ENCODE peak calls at places on chromosomes 4 and X, in six cellular contexts. Y is retina, B is NCI-H1417, G is Right ventricle myocardium superior, A is smooth muscle cell of the brain vasculature, X is aorta. S is an unnamed sample.

GRCh38 chr4:69196209-69196965 is 18.2 kb downstream of the UGT2B11 start:
- DNase-seq in X (no peak), B (no peak), Y (no peak), G (no peak), A (no peak), S (no peak)

GRCh38 chr4:147678121-147678520 is 5.8 kb downstream of the PRMT9 start:
- DNase-seq in G (no peak), Y (no peak), B (no peak), X (no peak), A (no peak), S (no peak)

GRCh38 chr4:1116837-1117236 is 3.5 kb upstream of the RNF212 start:
- DNase-seq in Y (no peak), A (no peak), X (no peak), B (no peak), G (no peak), S (no peak)

GRCh38 chrX:47645530-47645929 is 4.8 kb downstream of the ELK1 start:
- DNase-seq in Y (no peak), X (no peak), G (no peak), A (no peak), B (no peak), S (no peak)

GRCh38 chr4:96983830-96984229 is 1143.9 kb downstream of the PDHA2 start:
- DNase-seq in X (no peak), B (no peak), Y (no peak), G (no peak), A (no peak), S (no peak)

GRCh38 chr4:148173397-148174017 is 268.7 kb downstream of the NR3C2 start:
- DNase-seq in Y (no peak), A (no peak), G (no peak), X (no peak), B (no peak), S (no peak)

GRCh38 chr4:139875456-139875855 is 209.8 kb downstream of the MGST2 start:
- DNase-seq in A (no peak), G (no peak), X (no peak), Y (peak; percentile 61), B (peak; percentile 68), S (peak; percentile 83)

GRCh38 chrX:115367956-115368355 is 78.4 kb downstream of the LUZP4 start:
- DNase-seq in X (no peak), Y (no peak), G (no peak), A (no peak), B (no peak), S (no peak)

GRCh38 chrX:44010626-44011025 is 37.4 kb upstream of the NDP start:
- DNase-seq in G (no peak), X (no peak), Y (no peak), A (no peak), B (no peak), S (no peak)

GRCh38 chrX:105307762-105308161 is 87.3 kb upstream of the TEX13A start:
- DNase-seq in A (no peak), G (no peak), Y (no peak), B (no peak), X (no peak), S (no peak)

GRCh38 chr4:146183209-146183608 is 7.7 kb downstream of the LSM6 start:
- DNase-seq in A (no peak), B (no peak), X (no peak), G (no peak), Y (no peak), S (no peak)

GRCh38 chr4:189858445-189858844 is 82.2 kb upstream of the FRG1 start:
- DNase-seq in Y (no peak), X (no peak), A (no peak), G (no peak), B (peak; percentile 2), S (no peak)

GRCh38 chrX:134186362-134187121 is 50.4 kb upstream of the CCDC160 start:
- DNase-seq in B (no peak), A (no peak), X (no peak), Y (no peak), G (no peak), S (no peak)

GRCh38 chrX:51737062-51737461 is 6.2 kb upstream of the GSPT2 start:
- DNase-seq in X (no peak), G (no peak), A (no peak), Y (no peak), B (no peak), S (no peak)

GRCh38 chrX:2576793-2577192 is 76.0 kb upstream of the DHRSX start:
- DNase-seq in X (no peak), B (no peak), G (no peak), A (no peak), Y (no peak), S (no peak)

GRCh38 chr4:36779601-36780000 is 464.9 kb upstream of the NWD2 start:
- DNase-seq in B (no peak), G (no peak), Y (no peak), X (no peak), A (no peak), S (no peak)

GRCh38 chrX:142036111-142036510 is 132.4 kb downstream of the MAGEC1 start:
- DNase-seq in B (no peak), G (no peak), Y (no peak), A (no peak), X (no peak), S (no peak)

GRCh38 chr4:71460368-71460767 is 121.5 kb downstream of the SLC4A4 start:
- DNase-seq in G (no peak), Y (no peak), X (no peak), A (peak; percentile 29), B (peak; percentile 27), S (peak; percentile 63)

GRCh38 chr4:40199999-40200880 is 3.4 kb downstream of the RHOH start:
- DNase-seq in B (no peak), Y (no peak), G (no peak), A (no peak), X (no peak), S (no peak)

GRCh38 chr4:90069151-90069550 is 58.0 kb upstream of the CCSER1 start:
- DNase-seq in G (no peak), B (no peak), Y (no peak), A (no peak), X (no peak), S (no peak)

GRCh38 chr4:113976937-113977855 is 2.3 kb downstream of the ARSJ start:
- DNase-seq in Y (no peak), G (no peak), B (no peak), A (no peak), X (no peak), S (no peak)

GRCh38 chr4:8255698-8256441 is 13.7 kb upstream of the HTRA3 start:
- DNase-seq in Y (no peak), B (no peak), X (no peak), G (peak; percentile 71), A (no peak), S (no peak)

GRCh38 chrX:40173662-40174593 is 76.2 kb upstream of the BCOR start:
- DNase-seq in Y (peak; percentile 64), B (peak; percentile 16), A (no peak), X (no peak), G (peak; percentile 51), S (peak; percentile 65)

GRCh38 chr4:168564024-168564423 is 67.2 kb downstream of the PALLD start:
- DNase-seq in Y (no peak), G (no peak), B (no peak), A (no peak), X (no peak), S (no peak)

GRCh38 chrX:3516051-3516541 is 169.6 kb upstream of the MXRA5 start:
- DNase-seq in X (no peak), G (no peak), B (no peak), A (no peak), Y (no peak), S (no peak)

GRCh38 chr4:53127365-53127764 is 238.5 kb downstream of the SCFD2 start:
- DNase-seq in Y (no peak), A (no peak), G (no peak), B (no peak), X (no peak), S (no peak)

GRCh38 chrX:118945921-118946320 is 28.5 kb upstream of the LONRF3 start:
- DNase-seq in X (no peak), B (no peak), Y (no peak), A (no peak), G (no peak), S (no peak)

GRCh38 chr4:89173336-89174090 is 62.2 kb downstream of the TIGD2 start:
- DNase-seq in B (peak; percentile 94), A (no peak), G (no peak), X (no peak), Y (no peak), S (peak; percentile 62)

GRCh38 chrX:153727108-153727931 is 2.7 kb downstream of the ABCD1 start:
- DNase-seq in X (peak; percentile 85), G (peak; percentile 75), B (no peak), Y (no peak), A (no peak), S (no peak)

S was measured in NCI-H510A treated with DMSO at 0.1 percent for 48 hours.